ENCODE peak calls at places on chromosomes 3 and 15, in four cellular contexts. One of them, this sample, is unnamed.

GRCh38 chr3:132254076-132254755 is 63.0 kb upstream of the ACP3 start:
- DNase-seq in naive thymus-derived CD8-positive, alpha-beta T cell: no peak
- DNase-seq in omental fat pad: no peak
- DNase-seq in transverse colon: no peak
- DNase-seq in this sample: no peak

GRCh38 chr3:138370321-138370720 is 21.9 kb downstream of the MRAS start:
- DNase-seq in naive thymus-derived CD8-positive, alpha-beta T cell: no peak
- DNase-seq in omental fat pad: no peak
- DNase-seq in transverse colon: no peak
- DNase-seq in this sample: no peak

GRCh38 chr15:81950841-81951414 is 94.9 kb downstream of the MEX3B start:
- DNase-seq in naive thymus-derived CD8-positive, alpha-beta T cell: no peak
- DNase-seq in omental fat pad: no peak
- DNase-seq in transverse colon: no peak
- DNase-seq in this sample: no peak

GRCh38 chr3:7546219-7546618 is 685.3 kb downstream of the GRM7 start:
- DNase-seq in naive thymus-derived CD8-positive, alpha-beta T cell: no peak
- DNase-seq in omental fat pad: no peak
- DNase-seq in transverse colon: no peak
- DNase-seq in this sample: no peak

GRCh38 chr3:31086698-31087097 is 192.2 kb upstream of the GADL1 start:
- DNase-seq in naive thymus-derived CD8-positive, alpha-beta T cell: no peak
- DNase-seq in omental fat pad: no peak
- DNase-seq in transverse colon: no peak
- DNase-seq in this sample: no peak

GRCh38 chr3:128665362-128666021 is 14.9 kb upstream of the RPN1 start:
- DNase-seq in naive thymus-derived CD8-positive, alpha-beta T cell: no peak
- DNase-seq in omental fat pad: no peak
- DNase-seq in transverse colon: no peak
- DNase-seq in this sample: no peak

GRCh38 chr3:23944861-23945652 is at the start of gene NR1D2:
- DNase-seq in naive thymus-derived CD8-positive, alpha-beta T cell: peak; percentile 69
- DNase-seq in omental fat pad: peak; percentile 30
- DNase-seq in transverse colon: peak; percentile 89
- DNase-seq in this sample: peak; percentile 75

GRCh38 chr3:185867650-185868049 is 42.8 kb upstream of the IGF2BP2 start:
- DNase-seq in naive thymus-derived CD8-positive, alpha-beta T cell: no peak
- DNase-seq in omental fat pad: no peak
- DNase-seq in transverse colon: no peak
- DNase-seq in this sample: no peak

GRCh38 chr3:179020112-179020511 is 51.5 kb downstream of the ZMAT3 start:
- DNase-seq in naive thymus-derived CD8-positive, alpha-beta T cell: no peak
- DNase-seq in omental fat pad: no peak
- DNase-seq in transverse colon: no peak
- DNase-seq in this sample: no peak

GRCh38 chr15:68991723-68992122 is 22.8 kb upstream of the NOX5 start:
- DNase-seq in naive thymus-derived CD8-positive, alpha-beta T cell: no peak
- DNase-seq in omental fat pad: no peak
- DNase-seq in transverse colon: no peak
- DNase-seq in this sample: no peak

GRCh38 chr3:123028233-123028828 is 768 bp upstream of the SEMA5B start:
- DNase-seq in naive thymus-derived CD8-positive, alpha-beta T cell: no peak
- DNase-seq in omental fat pad: no peak
- DNase-seq in transverse colon: peak; percentile 31
- DNase-seq in this sample: no peak

GRCh38 chr15:83081256-83082014 is 14.4 kb upstream of the BTBD1 start:
- DNase-seq in naive thymus-derived CD8-positive, alpha-beta T cell: no peak
- DNase-seq in omental fat pad: no peak
- DNase-seq in transverse colon: no peak
- DNase-seq in this sample: no peak

This sample was measured in effector CD4-positive, alpha-beta T cell.